ENCODE peak calls at places on chromosomes 1 and 21, in four cellular contexts. One of them, this sample, is unnamed.

GRCh38 chr1:240098534-240098933 is 6.9 kb downstream of the FMN2 start:
- DNase-seq in K562: no peak
- DNase-seq in GM12891: no peak
- DNase-seq in GM12878: no peak
- DNase-seq in this sample: no peak

GRCh38 chr1:161133220-161133740 is 813 bp upstream of the DEDD start:
- DNase-seq in K562: peak; percentile 20
- DNase-seq in GM12891: no peak
- DNase-seq in GM12878: no peak
- DNase-seq in this sample: no peak

GRCh38 chr21:38455403-38455802 is 42.9 kb downstream of the ERG start:
- DNase-seq in K562: no peak
- DNase-seq in GM12891: no peak
- DNase-seq in GM12878: no peak
- DNase-seq in this sample: no peak

GRCh38 chr1:29498126-29499100 is 262.1 kb downstream of the PTPRU start:
- DNase-seq in K562: no peak
- DNase-seq in GM12891: no peak
- DNase-seq in GM12878: no peak
- DNase-seq in this sample: no peak

GRCh38 chr1:225454067-225454618 is 26.3 kb upstream of the LBR start:
- DNase-seq in K562: no peak
- DNase-seq in GM12891: no peak
- DNase-seq in GM12878: no peak
- DNase-seq in this sample: no peak

GRCh38 chr1:46675549-46676314 is 4.1 kb downstream of the TEX38 start:
- DNase-seq in K562: no peak
- DNase-seq in GM12891: no peak
- DNase-seq in GM12878: no peak
- DNase-seq in this sample: no peak

GRCh38 chr1:201254625-201255469 is 28.5 kb upstream of the PKP1 start:
- DNase-seq in K562: peak; percentile 96
- DNase-seq in GM12891: peak; percentile 93
- DNase-seq in GM12878: no peak
- DNase-seq in this sample: peak; percentile 94

GRCh38 chr1:22673486-22674409 is 20.7 kb downstream of the C1QB start:
- DNase-seq in K562: peak; percentile 66
- DNase-seq in GM12891: peak; percentile 47
- DNase-seq in GM12878: no peak
- DNase-seq in this sample: no peak

GRCh38 chr1:52637946-52638345 is 5.0 kb downstream of the SHISAL2A start:
- DNase-seq in K562: no peak
- DNase-seq in GM12891: no peak
- DNase-seq in GM12878: no peak
- DNase-seq in this sample: no peak

GRCh38 chr1:23402286-23403037 is 22.1 kb downstream of the TCEA3 start:
- DNase-seq in K562: no peak
- DNase-seq in GM12891: no peak
- DNase-seq in GM12878: no peak
- DNase-seq in this sample: no peak

GRCh38 chr1:230825061-230825803 is 43.1 kb downstream of the C1orf198 start:
- DNase-seq in K562: no peak
- DNase-seq in GM12891: no peak
- DNase-seq in GM12878: no peak
- DNase-seq in this sample: no peak

GRCh38 chr1:226717256-226717909 is 21.7 kb downstream of the ITPKB start:
- DNase-seq in K562: no peak
- DNase-seq in GM12891: no peak
- DNase-seq in GM12878: no peak
- DNase-seq in this sample: no peak

GRCh38 chr1:48182441-48182840 is 40.1 kb upstream of the SLC5A9 start:
- DNase-seq in K562: no peak
- DNase-seq in GM12891: no peak
- DNase-seq in GM12878: peak; percentile 12
- DNase-seq in this sample: no peak

GRCh38 chr1:8661185-8662110 is 156.0 kb downstream of the RERE start:
- DNase-seq in K562: no peak
- DNase-seq in GM12891: no peak
- DNase-seq in GM12878: peak; percentile 72
- DNase-seq in this sample: no peak

GRCh38 chr1:44031051-44031899 is at the start of gene SLC6A9:
- DNase-seq in K562: peak; percentile 67
- DNase-seq in GM12891: no peak
- DNase-seq in GM12878: no peak
- DNase-seq in this sample: no peak

GRCh38 chr21:46425566-46425965 is 33.1 kb upstream of the DIP2A start:
- DNase-seq in K562: no peak
- DNase-seq in GM12891: no peak
- DNase-seq in GM12878: no peak
- DNase-seq in this sample: no peak

GRCh38 chr1:56484695-56485094 is 94.7 kb downstream of the PLPP3 start:
- DNase-seq in K562: no peak
- DNase-seq in GM12891: no peak
- DNase-seq in GM12878: no peak
- DNase-seq in this sample: no peak

GRCh38 chr1:84693009-84693408 is 2.7 kb upstream of the SSX2IP start:
- DNase-seq in K562: no peak
- DNase-seq in GM12891: no peak
- DNase-seq in GM12878: no peak
- DNase-seq in this sample: no peak

GRCh38 chr21:41651396-41651795 is 115.5 kb downstream of the RIPK4 start:
- DNase-seq in K562: no peak
- DNase-seq in GM12891: no peak
- DNase-seq in GM12878: no peak
- DNase-seq in this sample: no peak

GRCh38 chr1:114352797-114353196 is 158.2 kb downstream of the TRIM33 start:
- DNase-seq in K562: no peak
- DNase-seq in GM12891: no peak
- DNase-seq in GM12878: no peak
- DNase-seq in this sample: no peak

GRCh38 chr1:83029050-83029449 is 969.9 kb downstream of the TTLL7 start:
- DNase-seq in K562: no peak
- DNase-seq in GM12891: no peak
- DNase-seq in GM12878: no peak
- DNase-seq in this sample: no peak

GRCh38 chr1:82506970-82507369 is 706.2 kb downstream of the ADGRL2 start:
- DNase-seq in K562: no peak
- DNase-seq in GM12891: no peak
- DNase-seq in GM12878: no peak
- DNase-seq in this sample: no peak

GRCh38 chr21:18384771-18385170 is 18.8 kb downstream of the TMPRSS15 start:
- DNase-seq in K562: peak; percentile 11
- DNase-seq in GM12891: no peak
- DNase-seq in GM12878: no peak
- DNase-seq in this sample: no peak

GRCh38 chr1:19969898-19970660 is 9.3 kb downstream of the PLA2G2A start:
- DNase-seq in K562: no peak
- DNase-seq in GM12891: no peak
- DNase-seq in GM12878: no peak
- DNase-seq in this sample: no peak

GRCh38 chr21:15617968-15618367 is 111.8 kb upstream of the USP25 start:
- DNase-seq in K562: no peak
- DNase-seq in GM12891: no peak
- DNase-seq in GM12878: no peak
- DNase-seq in this sample: no peak

GRCh38 chr1:110259770-110260169 is 49.7 kb downstream of the KCNC4 start:
- DNase-seq in K562: no peak
- DNase-seq in GM12891: no peak
- DNase-seq in GM12878: no peak
- DNase-seq in this sample: no peak

GRCh38 chr1:177432897-177433296 is 262.1 kb downstream of the BRINP2 start:
- DNase-seq in K562: no peak
- DNase-seq in GM12891: no peak
- DNase-seq in GM12878: no peak
- DNase-seq in this sample: no peak

GRCh38 chr1:197553281-197553680 is 222.0 kb downstream of the DENND1B start:
- DNase-seq in K562: no peak
- DNase-seq in GM12891: no peak
- DNase-seq in GM12878: no peak
- DNase-seq in this sample: no peak

GRCh38 chr1:197559655-197560054 is 215.6 kb downstream of the DENND1B start:
- DNase-seq in K562: no peak
- DNase-seq in GM12891: no peak
- DNase-seq in GM12878: no peak
- DNase-seq in this sample: no peak

GRCh38 chr1:197561041-197561440 is 214.2 kb downstream of the DENND1B start:
- DNase-seq in K562: no peak
- DNase-seq in GM12891: no peak
- DNase-seq in GM12878: no peak
- DNase-seq in this sample: no peak

GRCh38 chr1:197559244-197559643 is 216.0 kb downstream of the DENND1B start:
- DNase-seq in K562: no peak
- DNase-seq in GM12891: no peak
- DNase-seq in GM12878: no peak
- DNase-seq in this sample: no peak

GRCh38 chr1:197557302-197557701 is 218.0 kb downstream of the DENND1B start:
- DNase-seq in K562: no peak
- DNase-seq in GM12891: no peak
- DNase-seq in GM12878: no peak
- DNase-seq in this sample: no peak
- TF ChIP-seq TAF1 in K562: no peak
- TF ChIP-seq TAF1 in GM12891: no peak
- TF ChIP-seq TAF1 in GM12878: no peak
- TF ChIP-seq TAF1 in this sample: no peak

GRCh38 chr1:18950415-18951026 is 6.0 kb downstream of the IFFO2 start:
- DNase-seq in K562: no peak
- DNase-seq in GM12891: no peak
- DNase-seq in GM12878: no peak
- DNase-seq in this sample: no peak
- TF ChIP-seq POLR2A in K562: no peak
- TF ChIP-seq POLR2A in GM12891: no peak
- TF ChIP-seq POLR2A in GM12878: peak; percentile 16
- TF ChIP-seq POLR2A in this sample: no peak

GRCh38 chr1:31663622-31664452 is 19.2 kb upstream of the PEF1 start:
- DNase-seq in K562: peak; percentile 90
- DNase-seq in GM12891: peak; percentile 81
- DNase-seq in GM12878: no peak
- DNase-seq in this sample: peak; percentile 80
- TF ChIP-seq TAF1 in K562: no peak
- TF ChIP-seq TAF1 in GM12891: no peak
- TF ChIP-seq TAF1 in GM12878: no peak
- TF ChIP-seq TAF1 in this sample: no peak

GRCh38 chr1:223700942-223701637 is 11.2 kb upstream of the CAPN2 start:
- DNase-seq in K562: peak; percentile 80
- DNase-seq in GM12891: no peak
- DNase-seq in GM12878: no peak
- DNase-seq in this sample: no peak
- TF ChIP-seq POLR2A in K562: peak; percentile 59
- TF ChIP-seq POLR2A in GM12891: no peak
- TF ChIP-seq POLR2A in GM12878: no peak
- TF ChIP-seq POLR2A in this sample: peak; percentile 23

This sample was measured in GM12892.